ENCODE peak calls at places on chromosomes 2 and 18, in ten cellular contexts. W, K, D, M, Z, C, I, Y, S and T are unnamed samples.

GRCh38 chr18:13720123-13720522 is 6.2 kb downstream of the FAM210A start:
- DNase-seq in M (no peak), C (no peak), Z (no peak), S (no peak), Y (no peak), D (no peak), I (no peak), K (no peak), W (no peak), T (no peak)

GRCh38 chr2:56175779-56176178 is 8.0 kb upstream of the CCDC85A start:
- DNase-seq in W (no peak), I (no peak), K (no peak), D (no peak), Z (no peak), M (no peak), Y (no peak), C (no peak), S (no peak), T (no peak)

GRCh38 chr2:173963323-173963816 is 1.8 kb downstream of the SP3 start:
- DNase-seq in C (no peak), K (peak), I (no peak), M (no peak), W (peak), Y (peak), D (peak), Z (peak), S (peak), T (peak)

GRCh38 chr2:174336403-174337336 is 1.9 kb downstream of the SP9 start:
- DNase-seq in I (no peak), D (no peak), M (no peak), Z (peak), K (peak), Y (peak), S (no peak), W (no peak), C (peak), T (peak)

GRCh38 chr2:9249036-9249800 is 42.6 kb downstream of the ASAP2 start:
- DNase-seq in D (no peak), Y (no peak), W (peak), S (peak), M (no peak), C (no peak), I (no peak), Z (peak), K (no peak), T (peak)

GRCh38 chr2:150303281-150303680 is 184.2 kb downstream of the RND3 start:
- DNase-seq in D (no peak), C (no peak), M (no peak), Z (no peak), S (peak), I (no peak), K (no peak), W (peak), Y (no peak), T (no peak)

GRCh38 chr2:161710131-161710915 is 86.1 kb downstream of the SLC4A10 start:
- DNase-seq in M (no peak), S (peak), C (no peak), Y (no peak), I (no peak), K (no peak), W (peak), Z (peak), D (no peak), T (no peak)

GRCh38 chr2:61222567-61222966 is 60.6 kb downstream of the C2orf74 start:
- DNase-seq in Y (no peak), D (no peak), W (no peak), S (no peak), C (no peak), M (no peak), Z (no peak), K (no peak), I (no peak), T (no peak)

GRCh38 chr2:20143263-20143662 is 81.7 kb downstream of the SDC1 start:
- DNase-seq in I (no peak), M (no peak), W (peak), Y (no peak), Z (no peak), K (no peak), C (no peak), S (peak), D (no peak), T (no peak)

GRCh38 chr2:121483021-121483420 is 47.7 kb upstream of the RNU4ATAC start:
- DNase-seq in S (no peak), Z (no peak), M (no peak), Y (no peak), D (no peak), W (no peak), C (no peak), I (no peak), K (no peak), T (no peak)

GRCh38 chr2:240567137-240567871 is 980 bp upstream of the RNPEPL1 start:
- DNase-seq in Y (no peak), M (peak), I (no peak), S (peak), C (no peak), W (peak), K (no peak), D (no peak), Z (no peak), T (no peak)

GRCh38 chr2:85761946-85762345 is 8.2 kb downstream of the ATOH8 start:
- DNase-seq in M (no peak), K (no peak), Z (no peak), C (no peak), W (no peak), I (no peak), Y (no peak), D (no peak), S (no peak), T (no peak)

GRCh38 chr2:218168635-218169462 is 2.1 kb upstream of the CXCR1 start:
- DNase-seq in M (peak), Z (peak), I (peak), Y (no peak), W (peak), K (peak), C (peak), S (peak), D (no peak), T (peak)

GRCh38 chr2:146317959-146318358 is 1526.9 kb upstream of the ACVR2A start:
- DNase-seq in W (peak), C (no peak), K (no peak), Z (peak), Y (no peak), I (no peak), D (no peak), S (peak), M (no peak), T (no peak)

GRCh38 chr2:177543007-177543760 is 150.6 kb downstream of the AGPS start:
- DNase-seq in Z (peak), I (no peak), C (no peak), M (no peak), D (peak), S (peak), W (peak), K (no peak), Y (no peak), T (no peak)

GRCh38 chr2:178328037-178328436 is 122.9 kb downstream of the PRKRA start:
- DNase-seq in Y (no peak), C (no peak), D (no peak), Z (no peak), S (peak), M (no peak), W (peak), K (no peak), I (no peak), T (no peak)

GRCh38 chr18:48313803-48314202 is 95.4 kb downstream of the ZBTB7C start:
- DNase-seq in Z (no peak), M (no peak), S (no peak), K (no peak), W (no peak), C (no peak), Y (no peak), I (no peak), D (no peak), T (no peak)

GRCh38 chr2:148810081-148810480 is 64.9 kb upstream of the KIF5C start:
- DNase-seq in I (no peak), Y (no peak), S (no peak), C (no peak), K (no peak), Z (no peak), W (no peak), D (no peak), M (no peak), T (peak)

GRCh38 chr2:173217106-173217840 is 137.4 kb upstream of the CDCA7 start:
- DNase-seq in K (no peak), W (peak), S (peak), M (no peak), C (no peak), D (no peak), Y (no peak), I (no peak), Z (no peak), T (peak)